ENCODE peak calls at places on chromosomes 13 and 19, in seven cellular contexts. One of them, this sample, is unnamed.

GRCh38 chr13:40152145-40152544 is 496.7 kb downstream of the COG6 start:
- DNase-seq in cerebellum: no peak
- DNase-seq in AG09319: peak; percentile 20
- DNase-seq in EL: peak; percentile 77
- DNase-seq in fibroblast of lung: peak; percentile 88
- DNase-seq in stimulated activated CD4-positive, alpha-beta T cell treated with anti-CD3 and anti-CD28 coated beads, Interleukin-15, amount 100 ng/mL, for 1 hour: no peak
- DNase-seq in neural crest cell: no peak
- DNase-seq in this sample: no peak

GRCh38 chr13:79341202-79341601 is 64.9 kb downstream of the RBM26 start:
- DNase-seq in cerebellum: no peak
- DNase-seq in AG09319: no peak
- DNase-seq in EL: no peak
- DNase-seq in fibroblast of lung: no peak
- DNase-seq in stimulated activated CD4-positive, alpha-beta T cell treated with anti-CD3 and anti-CD28 coated beads, Interleukin-15, amount 100 ng/mL, for 1 hour: no peak
- DNase-seq in neural crest cell: no peak
- DNase-seq in this sample: no peak

GRCh38 chr13:45086484-45086883 is 33.8 kb upstream of the GTF2F2 start:
- DNase-seq in cerebellum: no peak
- DNase-seq in AG09319: no peak
- DNase-seq in EL: peak; percentile 94
- DNase-seq in fibroblast of lung: no peak
- DNase-seq in stimulated activated CD4-positive, alpha-beta T cell treated with anti-CD3 and anti-CD28 coated beads, Interleukin-15, amount 100 ng/mL, for 1 hour: no peak
- DNase-seq in neural crest cell: no peak
- DNase-seq in this sample: no peak

GRCh38 chr13:24659239-24659638 is 21.0 kb upstream of the ATP12A start:
- DNase-seq in cerebellum: no peak
- DNase-seq in AG09319: no peak
- DNase-seq in EL: no peak
- DNase-seq in fibroblast of lung: no peak
- DNase-seq in stimulated activated CD4-positive, alpha-beta T cell treated with anti-CD3 and anti-CD28 coated beads, Interleukin-15, amount 100 ng/mL, for 1 hour: no peak
- DNase-seq in neural crest cell: no peak
- DNase-seq in this sample: no peak

GRCh38 chr19:8831832-8832131 is 322 bp downstream of the ZNF558 start:
- DNase-seq in cerebellum: no peak
- DNase-seq in AG09319: no peak
- DNase-seq in EL: no peak
- DNase-seq in fibroblast of lung: no peak
- DNase-seq in stimulated activated CD4-positive, alpha-beta T cell treated with anti-CD3 and anti-CD28 coated beads, Interleukin-15, amount 100 ng/mL, for 1 hour: no peak
- DNase-seq in neural crest cell: no peak
- DNase-seq in this sample: no peak

GRCh38 chr13:30619731-30620130 is 2.0 kb downstream of the USPL1 start:
- DNase-seq in cerebellum: no peak
- DNase-seq in AG09319: no peak
- DNase-seq in EL: no peak
- DNase-seq in fibroblast of lung: peak; percentile 42
- DNase-seq in stimulated activated CD4-positive, alpha-beta T cell treated with anti-CD3 and anti-CD28 coated beads, Interleukin-15, amount 100 ng/mL, for 1 hour: no peak
- DNase-seq in neural crest cell: no peak
- DNase-seq in this sample: no peak

GRCh38 chr19:41694196-41694595 is 6.1 kb upstream of the CEACAM7 start:
- DNase-seq in cerebellum: no peak
- DNase-seq in AG09319: no peak
- DNase-seq in EL: no peak
- DNase-seq in fibroblast of lung: no peak
- DNase-seq in stimulated activated CD4-positive, alpha-beta T cell treated with anti-CD3 and anti-CD28 coated beads, Interleukin-15, amount 100 ng/mL, for 1 hour: no peak
- DNase-seq in neural crest cell: no peak
- DNase-seq in this sample: no peak

GRCh38 chr19:38706792-38707511 is 37.3 kb downstream of the CAPN12 start:
- DNase-seq in cerebellum: no peak
- DNase-seq in AG09319: no peak
- DNase-seq in EL: no peak
- DNase-seq in fibroblast of lung: no peak
- DNase-seq in stimulated activated CD4-positive, alpha-beta T cell treated with anti-CD3 and anti-CD28 coated beads, Interleukin-15, amount 100 ng/mL, for 1 hour: no peak
- DNase-seq in neural crest cell: no peak
- DNase-seq in this sample: no peak

GRCh38 chr13:51601601-51602348 is 17.5 kb downstream of the WDFY2 start:
- DNase-seq in cerebellum: no peak
- DNase-seq in AG09319: no peak
- DNase-seq in EL: no peak
- DNase-seq in fibroblast of lung: no peak
- DNase-seq in stimulated activated CD4-positive, alpha-beta T cell treated with anti-CD3 and anti-CD28 coated beads, Interleukin-15, amount 100 ng/mL, for 1 hour: no peak
- DNase-seq in neural crest cell: no peak
- DNase-seq in this sample: no peak

GRCh38 chr13:97224544-97225324 is 2.6 kb downstream of the MBNL2 start:
- DNase-seq in cerebellum: no peak
- DNase-seq in AG09319: no peak
- DNase-seq in EL: peak; percentile 27
- DNase-seq in fibroblast of lung: peak; percentile 64
- DNase-seq in stimulated activated CD4-positive, alpha-beta T cell treated with anti-CD3 and anti-CD28 coated beads, Interleukin-15, amount 100 ng/mL, for 1 hour: no peak
- DNase-seq in neural crest cell: no peak
- DNase-seq in this sample: no peak

GRCh38 chr13:92097337-92097903 is 699.0 kb downstream of the GPC5 start:
- DNase-seq in cerebellum: no peak
- DNase-seq in AG09319: no peak
- DNase-seq in EL: no peak
- DNase-seq in fibroblast of lung: peak; percentile 18
- DNase-seq in stimulated activated CD4-positive, alpha-beta T cell treated with anti-CD3 and anti-CD28 coated beads, Interleukin-15, amount 100 ng/mL, for 1 hour: no peak
- DNase-seq in neural crest cell: no peak
- DNase-seq in this sample: no peak

This sample was measured in kidney.